ENCODE peak calls at places on chromosomes 12 and 14, in nine cellular contexts. P, J, X, I, U, N, Y, C and H are unnamed samples.

GRCh38 chr14:24705840-24706239 is 71.8 kb upstream of the GZMB start:
- DNase-seq in I (no peak), C (no peak), Y (no peak), U (no peak), J (no peak), P (no peak), X (no peak), N (no peak), H (no peak)

GRCh38 chr14:28761438-28762289 is 4.9 kb upstream of the FOXG1 start:
- DNase-seq in X (no peak), P (no peak), N (no peak), J (no peak), I (no peak), U (no peak), Y (no peak), C (no peak), H (no peak)

GRCh38 chr14:61478971-61479473 is 157.6 kb downstream of the PRKCH start:
- DNase-seq in J (no peak), N (no peak), X (no peak), P (no peak), I (no peak), U (no peak), Y (no peak), C (peak), H (no peak)

GRCh38 chr12:89880695-89881350 is 172.2 kb upstream of the ATP2B1 start:
- DNase-seq in Y (no peak), J (no peak), X (no peak), P (peak), N (no peak), C (no peak), U (no peak), I (no peak), H (no peak)

GRCh38 chr12:97781342-97781741 is 318.7 kb downstream of the RMST start:
- DNase-seq in U (no peak), N (no peak), I (no peak), X (no peak), J (no peak), Y (no peak), P (no peak), C (no peak), H (no peak)

GRCh38 chr14:56340921-56341320 is 222.7 kb downstream of the PELI2 start:
- DNase-seq in J (no peak), P (no peak), X (no peak), N (no peak), I (no peak), U (no peak), C (no peak), Y (no peak), H (no peak)

GRCh38 chr14:100221419-100222218 is 17.3 kb upstream of the YY1 start:
- DNase-seq in J (no peak), U (no peak), C (peak), N (peak), P (peak), Y (no peak), X (peak), I (no peak), H (peak)

GRCh38 chr12:99709116-99709515 is 61.6 kb downstream of the GARIN6 start:
- DNase-seq in Y (no peak), X (no peak), N (no peak), U (no peak), P (no peak), J (no peak), C (no peak), I (no peak), H (no peak)

GRCh38 chr14:31326111-31326510 is 94.2 kb downstream of the HEATR5A start:
- DNase-seq in J (no peak), P (no peak), X (no peak), U (no peak), I (no peak), Y (peak), C (no peak), N (peak), H (no peak)

GRCh38 chr14:100384819-100385813 is 62.0 kb downstream of the SLC25A47 start:
- DNase-seq in N (peak), P (no peak), X (no peak), C (no peak), I (no peak), Y (peak), J (no peak), U (no peak), H (no peak)

GRCh38 chr14:101562659-101563351 is 1.5 kb downstream of the DIO3 start:
- DNase-seq in I (no peak), C (no peak), N (no peak), U (no peak), X (no peak), J (no peak), P (no peak), Y (no peak), H (no peak)

GRCh38 chr12:11672833-11673232 is 23.4 kb downstream of the ETV6 start:
- DNase-seq in X (peak), C (no peak), Y (no peak), J (no peak), U (no peak), I (no peak), P (no peak), N (no peak), H (no peak)

GRCh38 chr14:89432226-89432625 is 15.2 kb upstream of the FOXN3 start:
- DNase-seq in C (no peak), X (no peak), I (no peak), U (no peak), N (no peak), J (no peak), Y (no peak), P (no peak), H (no peak)

GRCh38 chr12:131607658-131608447 is 103.0 kb upstream of the SFSWAP start:
- DNase-seq in P (no peak), Y (no peak), X (no peak), I (no peak), U (no peak), J (no peak), C (no peak), N (no peak), H (no peak)

GRCh38 chr12:132154341-132154761 is 10.1 kb downstream of the NOC4L start:
- DNase-seq in I (peak), X (no peak), P (no peak), Y (no peak), C (no peak), J (no peak), U (no peak), N (no peak), H (no peak)

GRCh38 chr14:89252887-89253532 is 164.0 kb downstream of the FOXN3 start:
- DNase-seq in U (no peak), J (no peak), N (peak), X (peak), C (peak), I (no peak), Y (no peak), P (no peak), H (no peak)

GRCh38 chr12:74321381-74321780 is 216.3 kb upstream of the ATXN7L3B start:
- DNase-seq in C (no peak), N (no peak), U (no peak), Y (no peak), X (no peak), P (no peak), J (no peak), I (no peak), H (no peak)

GRCh38 chr14:23147676-23148075 is 28.6 kb upstream of the CEBPE start:
- DNase-seq in N (peak), U (peak), I (no peak), C (no peak), Y (no peak), X (no peak), P (no peak), J (no peak), H (no peak)

GRCh38 chr12:32039341-32039740 is 67.3 kb upstream of the BICD1 start:
- DNase-seq in X (peak), Y (no peak), C (no peak), P (no peak), I (no peak), J (no peak), N (peak), U (peak), H (no peak)

GRCh38 chr12:93884794-93885460 is 207.8 kb downstream of the CRADD start:
- DNase-seq in J (no peak), C (no peak), X (peak), Y (no peak), I (no peak), N (no peak), P (no peak), U (no peak), H (no peak)

GRCh38 chr12:76519538-76519937 is 40.0 kb downstream of the OSBPL8 start:
- DNase-seq in C (no peak), J (no peak), I (no peak), Y (no peak), X (no peak), N (no peak), U (no peak), P (no peak), H (no peak)

GRCh38 chr14:61652526-61653262 is 42.6 kb upstream of the HIF1A start:
- DNase-seq in J (no peak), Y (no peak), N (no peak), P (no peak), X (no peak), C (no peak), I (no peak), U (no peak), H (no peak)

GRCh38 chr12:34290191-34290995 is 268.1 kb downstream of the ALG10 start:
- DNase-seq in I (no peak), J (no peak), X (no peak), C (no peak), P (no peak), U (no peak), N (no peak), Y (no peak), H (no peak)
- TF ChIP-seq CTCF in I (no peak), J (no peak), X (no peak), C (no peak), P (no peak), U (no peak), N (no peak), Y (no peak), H (no peak)

GRCh38 chr12:123384318-123384993 is 524 bp downstream of the KMT5A start:
- DNase-seq in U (no peak), Y (no peak), P (peak), N (no peak), I (no peak), C (no peak), X (peak), J (no peak), H (peak)
- TF ChIP-seq CTCF in U (no peak), Y (no peak), P (no peak), N (no peak), I (no peak), C (no peak), X (no peak), J (no peak), H (no peak)

DNA sequence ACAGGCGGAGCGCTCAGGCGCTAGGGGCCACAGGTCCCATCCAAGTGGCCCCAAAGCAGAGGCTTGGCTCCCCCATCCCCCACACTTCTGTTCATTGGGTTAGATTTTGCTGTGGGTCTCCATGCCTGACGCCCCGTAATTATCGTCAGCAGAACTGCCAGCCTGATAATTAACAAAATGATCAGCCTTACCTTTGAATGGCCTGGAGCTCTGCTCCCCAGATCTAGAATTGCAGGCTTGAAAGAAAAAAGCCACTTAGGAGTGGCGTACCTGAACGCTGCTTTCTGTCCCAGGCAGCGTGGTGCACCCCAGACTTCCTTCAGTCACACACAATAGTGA is 28.7 kb upstream of the LRP1-AS start:
- DNase-seq in P (no peak), X (no peak), Y (no peak), C (no peak), J (no peak), U (no peak), N (no peak), I (no peak), H (no peak)
- TF ChIP-seq CTCF in P (no peak), X (no peak), Y (no peak), C (no peak), J (no peak), U (no peak), N (no peak), I (no peak), H (no peak)

GRCh38 chr12:6204533-6205143 is 4.4 kb downstream of the CD9 start:
- DNase-seq in Y (no peak), J (no peak), X (no peak), I (no peak), U (no peak), C (no peak), N (no peak), P (no peak), H (no peak)
- TF ChIP-seq CTCF in Y (no peak), J (no peak), X (no peak), I (no peak), U (no peak), C (no peak), N (no peak), P (no peak), H (no peak)

GRCh38 chr12:71216725-71217579 is 59.2 kb upstream of the TSPAN8 start:
- DNase-seq in P (no peak), X (peak), N (peak), I (no peak), Y (peak), J (peak), C (no peak), U (no peak), H (no peak)
- TF ChIP-seq CTCF in P (no peak), X (peak), N (peak), I (no peak), Y (peak), J (peak), C (peak), U (no peak), H (peak)